ENCODE peak calls at places on chromosome 5, in ten cellular contexts. R, H, P, L, D, Q, C, O, J and T are unnamed samples.
A peak's percentile ranks its signal among the peaks of the same experiment; 100 is the strongest.

GRCh38 chr5:149011084-149011483 is 51.8 kb downstream of the SH3TC2 start:
- DNase-seq in R (no peak), H (no peak), P (peak; percentile 98), L (peak; percentile 27), D (no peak), Q (peak; percentile 40), C (no peak), O (no peak), J (peak; percentile 89), T (no peak)

GRCh38 chr5:170219615-170220014 is 13.2 kb upstream of the C5orf58 start:
- DNase-seq in R (no peak), H (no peak), P (peak; percentile 98), L (no peak), D (no peak), Q (peak; percentile 80), C (no peak), O (no peak), J (peak; percentile 72), T (peak; percentile 20)

GRCh38 chr5:81854915-81855314 is 104.0 kb upstream of the SSBP2 start:
- DNase-seq in R (no peak), H (no peak), P (no peak), L (no peak), D (no peak), Q (no peak), C (no peak), O (no peak), J (no peak), T (peak; percentile 77)

GRCh38 chr5:97471951-97472350 is 288.9 kb upstream of the RIOK2 start:
- DNase-seq in R (no peak), H (no peak), P (no peak), L (no peak), D (no peak), Q (no peak), C (no peak), O (no peak), J (no peak), T (no peak)

GRCh38 chr5:102974177-102974576 is 145.8 kb downstream of the GIN1 start:
- DNase-seq in R (no peak), H (no peak), P (no peak), L (no peak), D (no peak), Q (no peak), C (no peak), O (no peak), J (no peak), T (no peak)

GRCh38 chr5:172002310-172002709 is 4.1 kb downstream of the FBXW11 start:
- DNase-seq in R (no peak), H (no peak), P (no peak), L (no peak), D (no peak), Q (peak; percentile 22), C (no peak), O (peak; percentile 14), J (no peak), T (peak; percentile 58)

GRCh38 chr5:34817558-34818351 is 21.2 kb upstream of the TTC23L start:
- DNase-seq in R (no peak), H (no peak), P (no peak), L (no peak), D (no peak), Q (peak; percentile 84), C (no peak), O (no peak), J (no peak), T (peak; percentile 46)

GRCh38 chr5:61256474-61256873 is 75.6 kb upstream of the ZSWIM6 start:
- DNase-seq in R (no peak), H (no peak), P (peak; percentile 26), L (no peak), D (no peak), Q (no peak), C (no peak), O (no peak), J (no peak), T (no peak)

GRCh38 chr5:44911501-44911900 is 102.8 kb downstream of the MRPS30 start:
- DNase-seq in R (no peak), H (no peak), P (no peak), L (no peak), D (no peak), Q (no peak), C (no peak), O (no peak), J (no peak), T (no peak)

GRCh38 chr5:118857700-118858099 is 130.6 kb downstream of the DTWD2 start:
- DNase-seq in R (no peak), H (no peak), P (no peak), L (no peak), D (no peak), Q (no peak), C (no peak), O (no peak), J (peak; percentile 65), T (peak; percentile 79)

GRCh38 chr5:1901081-1901480 is 18.4 kb upstream of the IRX4 start:
- DNase-seq in R (no peak), H (no peak), P (no peak), L (no peak), D (no peak), Q (peak; percentile 16), C (no peak), O (no peak), J (no peak), T (no peak)

GRCh38 chr5:72658767-72659540 is 151.7 kb upstream of the ZNF366 start:
- DNase-seq in R (no peak), H (no peak), P (no peak), L (no peak), D (no peak), Q (peak; percentile 57), C (no peak), O (no peak), J (no peak), T (no peak)

GRCh38 chr5:912356-913091 is 19.8 kb downstream of the TRIP13 start:
- DNase-seq in R (peak; percentile 77), H (peak; percentile 48), P (peak; percentile 99), L (no peak), D (no peak), Q (peak; percentile 29), C (no peak), O (no peak), J (peak; percentile 99), T (no peak)

GRCh38 chr5:73232266-73233041 is 59.5 kb downstream of the TMEM174 start:
- DNase-seq in R (no peak), H (no peak), P (no peak), L (no peak), D (no peak), Q (peak; percentile 63), C (no peak), O (peak; percentile 26), J (no peak), T (no peak)

GRCh38 chr5:151572657-151573368 is 18.3 kb downstream of the FAT2 start:
- DNase-seq in R (no peak), H (no peak), P (no peak), L (no peak), D (no peak), Q (no peak), C (no peak), O (no peak), J (peak; percentile 93), T (no peak)

GRCh38 chr5:53418844-53419243 is 61.6 kb upstream of the FST start:
- DNase-seq in R (no peak), H (no peak), P (peak; percentile 51), L (no peak), D (no peak), Q (peak; percentile 97), C (no peak), O (no peak), J (peak; percentile 96), T (no peak)

GRCh38 chr5:137393196-137393993 is 105.7 kb downstream of the SPOCK1 start:
- DNase-seq in R (no peak), H (no peak), P (no peak), L (no peak), D (no peak), Q (peak; percentile 36), C (no peak), O (no peak), J (peak; percentile 92), T (no peak)

GRCh38 chr5:6407547-6408259 is 29.4 kb upstream of the MED10 start:
- DNase-seq in R (no peak), H (no peak), P (no peak), L (no peak), D (no peak), Q (no peak), C (no peak), O (no peak), J (no peak), T (peak; percentile 76)

GRCh38 chr5:36660397-36661049 is 54.1 kb downstream of the SLC1A3 start:
- DNase-seq in R (no peak), H (no peak), P (peak; percentile 80), L (peak; percentile 27), D (no peak), Q (no peak), C (no peak), O (no peak), J (peak; percentile 31), T (no peak)

GRCh38 chr5:149420509-149421371 is 41.6 kb upstream of the IL17B start:
- DNase-seq in R (no peak), H (no peak), P (no peak), L (no peak), D (no peak), Q (peak; percentile 93), C (no peak), O (no peak), J (no peak), T (no peak)

GRCh38 chr5:135481387-135481786 is 29.2 kb upstream of the TIFAB start:
- DNase-seq in R (no peak), H (no peak), P (no peak), L (no peak), D (no peak), Q (no peak), C (no peak), O (no peak), J (no peak), T (peak; percentile 96)

GRCh38 chr5:89343666-89344065 is 460.7 kb upstream of the MEF2C start:
- DNase-seq in R (no peak), H (no peak), P (no peak), L (no peak), D (no peak), Q (no peak), C (peak; percentile 72), O (no peak), J (peak; percentile 8), T (peak; percentile 80)

GRCh38 chr5:158701406-158702177 is 398.1 kb downstream of the EBF1 start:
- DNase-seq in R (no peak), H (no peak), P (no peak), L (no peak), D (no peak), Q (peak; percentile 94), C (no peak), O (no peak), J (peak; percentile 59), T (no peak)

GRCh38 chr5:103785569-103785968 is 223.0 kb upstream of the NUDT12 start:
- DNase-seq in R (no peak), H (no peak), P (no peak), L (no peak), D (no peak), Q (no peak), C (no peak), O (no peak), J (no peak), T (no peak)

GRCh38 chr5:142578161-142578830 is 107.6 kb downstream of the FGF1 start:
- DNase-seq in R (no peak), H (no peak), P (no peak), L (no peak), D (no peak), Q (no peak), C (no peak), O (no peak), J (no peak), T (no peak)

GRCh38 chr5:143025971-143026370 is 255.8 kb downstream of the ARHGAP26 start:
- DNase-seq in R (no peak), H (no peak), P (no peak), L (no peak), D (no peak), Q (no peak), C (no peak), O (no peak), J (no peak), T (no peak)

GRCh38 chr5:139426222-139426885 is 13.0 kb downstream of the DNAJC18 start:
- DNase-seq in R (no peak), H (no peak), P (no peak), L (no peak), D (no peak), Q (peak; percentile 85), C (no peak), O (no peak), J (peak; percentile 27), T (no peak)

GRCh38 chr5:78569441-78569840 is 79.1 kb downstream of the LHFPL2 start:
- DNase-seq in R (no peak), H (no peak), P (no peak), L (peak; percentile 14), D (no peak), Q (no peak), C (no peak), O (no peak), J (no peak), T (peak; percentile 42)